ENCODE peak calls at places on chromosome 15, in seven cellular contexts. A is transverse colon, H is ovary, L is stomach, U is GM12878, B is esophagus squamous epithelium, P is A549. I is an unnamed sample.
A peak's percentile ranks its signal among the peaks of the same experiment; 100 is the strongest.

GRCh38 chr15:82647045-82647834 is at the start of gene CPEB1:
- DNase-seq in A (peak; percentile 42), H (peak; percentile 85), L (no peak), U (no peak), B (no peak), P (peak; percentile 66), I (peak; percentile 63)

GRCh38 chr15:29126208-29126536 is 143.4 kb downstream of the NSMCE3 start:
- DNase-seq in A (no peak), H (no peak), L (no peak), U (no peak), B (no peak), P (no peak), I (no peak)

GRCh38 chr15:77851696-77852095 is 219.0 kb upstream of the LINGO1 start:
- DNase-seq in A (no peak), H (no peak), L (no peak), U (no peak), B (no peak), P (no peak), I (peak; percentile 86)

GRCh38 chr15:33700695-33701303 is 267.5 kb upstream of the CHRM5 start:
- DNase-seq in A (peak; percentile 53), H (peak; percentile 74), L (peak; percentile 65), U (peak; percentile 21), B (no peak), P (peak; percentile 85), I (peak; percentile 75)

GRCh38 chr15:67146214-67146613 is 80.8 kb downstream of the SMAD3 start:
- DNase-seq in A (peak; percentile 63), H (peak; percentile 60), L (peak; percentile 45), U (no peak), B (no peak), P (peak; percentile 69), I (peak; percentile 48)

GRCh38 chr15:77983708-77984445 is 93.6 kb downstream of the TBC1D2B start:
- DNase-seq in A (no peak), H (peak; percentile 32), L (no peak), U (no peak), B (no peak), P (no peak), I (no peak)

GRCh38 chr15:39743611-39744010 is 39.0 kb downstream of the FSIP1 start:
- DNase-seq in A (no peak), H (no peak), L (no peak), U (no peak), B (no peak), P (no peak), I (no peak)

GRCh38 chr15:33013827-33014445 is 180.6 kb downstream of the FMN1 start:
- DNase-seq in A (no peak), H (no peak), L (no peak), U (no peak), B (no peak), P (peak; percentile 81), I (no peak)

GRCh38 chr15:69303337-69304175 is 4.8 kb downstream of the PAQR5 start:
- DNase-seq in A (no peak), H (no peak), L (no peak), U (no peak), B (no peak), P (peak; percentile 58), I (no peak)

GRCh38 chr15:21261396-21261964 is 178.8 kb downstream of the POTEB3 start:
- DNase-seq in A (no peak), H (no peak), L (no peak), U (no peak), B (no peak), P (peak; percentile 0), I (no peak)

GRCh38 chr15:28107111-28107893 is 8.2 kb upstream of the OCA2 start:
- DNase-seq in A (no peak), H (no peak), L (no peak), U (no peak), B (no peak), P (no peak), I (peak; percentile 37)

GRCh38 chr15:77807115-77807514 is 174.4 kb upstream of the LINGO1 start:
- DNase-seq in A (no peak), H (no peak), L (no peak), U (no peak), B (no peak), P (no peak), I (peak; percentile 23)

DNA sequence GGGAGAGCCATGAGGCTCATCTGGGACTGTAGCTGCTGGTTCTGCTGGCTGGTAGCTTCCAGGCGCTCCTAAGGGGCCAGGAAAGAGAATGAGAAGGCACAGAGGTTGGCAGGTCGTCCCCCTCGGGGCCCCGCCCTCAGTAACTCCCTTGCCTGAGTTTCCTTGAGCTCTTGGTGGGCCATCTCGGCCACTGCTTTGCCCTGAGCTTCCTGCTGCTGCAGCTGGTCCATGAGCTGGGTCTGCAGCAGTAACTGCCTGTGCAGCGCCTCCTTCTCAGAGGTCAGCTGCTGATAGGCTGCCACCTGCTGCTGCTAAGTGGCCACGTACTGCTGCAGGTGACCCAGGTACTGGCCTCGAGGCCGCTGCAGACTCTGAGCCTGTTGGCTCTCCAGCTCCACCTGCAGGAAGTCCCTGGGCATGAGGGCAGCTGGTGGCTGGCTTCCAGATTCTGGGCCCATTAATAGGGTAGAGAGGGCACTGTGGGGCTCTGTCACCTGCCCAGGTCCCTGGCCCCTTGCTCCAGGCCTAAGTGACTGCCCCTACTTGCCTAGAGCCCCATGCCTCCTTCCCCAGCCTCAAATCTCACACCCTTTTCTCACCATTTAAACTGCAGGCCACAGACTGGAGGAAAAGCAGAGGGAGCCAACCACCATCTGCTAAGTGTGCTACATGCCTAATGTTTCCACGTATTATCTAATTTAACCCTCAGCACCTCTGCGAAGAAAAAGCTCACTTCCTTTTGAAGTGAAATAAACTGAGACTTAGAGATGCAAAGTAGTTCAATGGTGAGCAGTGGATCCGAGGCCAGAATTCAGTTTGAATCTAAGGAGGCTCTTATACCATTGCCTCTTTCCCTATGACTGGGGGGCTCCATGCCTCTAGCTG is 10.8 kb upstream of the VPS33B start:
- DNase-seq in A (peak; percentile 88), H (peak; percentile 25), L (peak; percentile 93), U (no peak), B (no peak), P (peak; percentile 73), I (peak; percentile 79)
- TF ChIP-seq POLR2A in A (no peak), H (no peak), L (no peak), U (no peak), B (no peak), P (no peak), I (no peak)

GRCh38 chr15:72161351-72162132 is 36.0 kb downstream of the GRAMD2A start:
- DNase-seq in A (no peak), H (no peak), L (peak; percentile 11), U (no peak), B (no peak), P (no peak), I (no peak)
- H3K27ac ChIP-seq in A (no peak overlapping the region), H (no peak overlapping the region), L (no peak overlapping the region), U (no peak overlapping the region), B (no peak overlapping the region), P (no peak overlapping the region), I (peak overlapping the region; percentile 69)

GRCh38 chr15:43876872-43877271 is 50.1 kb downstream of the WDR76 start:
- DNase-seq in A (no peak), H (no peak), L (no peak), U (no peak), B (no peak), P (no peak), I (no peak)

GRCh38 chr15:43873651-43874050 is 46.8 kb downstream of the WDR76 start:
- DNase-seq in A (no peak), H (no peak), L (no peak), U (no peak), B (no peak), P (no peak), I (no peak)

GRCh38 chr15:43868412-43868811 is 41.6 kb downstream of the WDR76 start:
- DNase-seq in A (no peak), H (no peak), L (no peak), U (no peak), B (no peak), P (no peak), I (no peak)

GRCh38 chr15:43871835-43872234 is 45.0 kb downstream of the WDR76 start:
- DNase-seq in A (no peak), H (no peak), L (no peak), U (no peak), B (no peak), P (no peak), I (no peak)

DNA sequence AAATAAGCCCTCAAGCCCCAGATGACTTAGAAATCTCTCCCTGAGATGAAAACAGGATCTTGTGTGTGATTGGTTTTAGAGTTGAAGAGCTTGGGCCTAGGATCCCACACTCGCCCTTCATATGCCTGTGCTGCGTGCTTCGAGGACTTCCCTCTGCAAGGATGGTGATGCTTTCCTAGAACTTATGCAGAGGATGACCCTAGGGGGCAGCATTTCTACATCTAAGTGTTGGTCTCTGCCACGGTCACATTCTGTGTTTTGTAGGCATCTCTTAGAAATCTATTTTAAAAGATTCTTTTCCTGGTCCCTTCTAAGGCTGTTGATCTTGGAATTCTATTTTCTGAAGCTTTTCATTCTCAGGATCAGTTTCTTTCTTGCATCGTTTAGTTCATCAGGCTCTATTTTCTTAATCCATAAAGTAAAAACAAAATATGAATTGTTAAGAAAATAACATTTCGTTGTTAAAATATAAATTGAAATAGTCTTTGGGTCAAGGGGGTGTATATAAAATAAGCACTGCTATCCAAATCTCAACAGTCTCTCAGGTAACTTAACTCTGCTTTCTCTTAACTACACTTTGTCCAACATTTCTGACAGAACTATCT is 45.7 kb downstream of the WDR76 start:
- DNase-seq in A (peak; percentile 11), H (peak; percentile 37), L (no peak), U (peak; percentile 4), B (no peak), P (peak; percentile 69), I (peak; percentile 51)
- TF ChIP-seq CTCF in A (peak; percentile 30), H (no peak), L (peak; percentile 42), U (peak; percentile 55), B (peak; percentile 30), P (peak; percentile 58), I (peak; percentile 59)

GRCh38 chr15:57485869-57486268 is 105.8 kb upstream of the MYZAP start:
- DNase-seq in A (no peak), H (no peak), L (peak; percentile 61), U (no peak), B (no peak), P (peak; percentile 88), I (peak; percentile 88)
- TF ChIP-seq POLR2A in A (no peak), H (no peak), L (no peak), U (no peak), B (no peak), P (no peak), I (no peak)

GRCh38 chr15:101536875-101537405 is 47.4 kb upstream of the PCSK6 start:
- DNase-seq in A (no peak), H (no peak), L (no peak), U (no peak), B (no peak), P (no peak), I (no peak)

GRCh38 chr15:101538996-101539395 is 49.5 kb upstream of the PCSK6 start:
- DNase-seq in A (no peak), H (no peak), L (no peak), U (no peak), B (no peak), P (no peak), I (no peak)

GRCh38 chr15:101537681-101538080 is 48.2 kb upstream of the PCSK6 start:
- DNase-seq in A (no peak), H (no peak), L (no peak), U (no peak), B (no peak), P (no peak), I (no peak)

GRCh38 chr15:101539492-101539891 is 50.0 kb upstream of the PCSK6 start:
- DNase-seq in A (no peak), H (no peak), L (no peak), U (no peak), B (no peak), P (no peak), I (no peak)

GRCh38 chr15:101538177-101538576 is 48.7 kb upstream of the PCSK6 start:
- DNase-seq in A (no peak), H (no peak), L (no peak), U (no peak), B (no peak), P (no peak), I (no peak)
- H3K27ac ChIP-seq in A (no peak overlapping the region), H (no peak overlapping the region), L (no peak overlapping the region), U (no peak overlapping the region), B (no peak overlapping the region), P (no peak overlapping the region), I (no peak overlapping the region)

I was measured in thyroid gland.